ENCODE peak calls at places on chromosomes 3 and 15, in nine cellular contexts. M is HCT116, O is HL-60, T is A549, W is GM23338, V is GM12878, Z is SK-N-SH, K is K562, C is HepG2. H is an unnamed sample.
A peak's percentile ranks its signal among the peaks of the same experiment; 100 is the strongest.

GRCh38 chr3:165192610-165193192 is 3.5 kb downstream of the SLITRK3 start:
- DNase-seq in M (no peak), O (no peak), T (no peak), W (peak; percentile 87), V (no peak), Z (peak; percentile 12), K (no peak), C (no peak), H (no peak)

GRCh38 chr15:100720406-100720967 is 118.1 kb downstream of the ASB7 start:
- DNase-seq in M (no peak), O (peak; percentile 4), T (no peak), W (no peak), V (no peak), Z (no peak), K (no peak), C (no peak), H (no peak)

GRCh38 chr3:155393316-155393715 is 99.8 kb upstream of the STRIT1 start:
- DNase-seq in M (no peak), O (no peak), T (no peak), W (no peak), V (no peak), Z (no peak), K (no peak), C (no peak), H (no peak)

GRCh38 chr15:101053261-101053660 is 134.1 kb downstream of the LRRK1 start:
- DNase-seq in M (no peak), O (no peak), T (no peak), W (no peak), V (no peak), Z (peak; percentile 19), K (no peak), C (no peak), H (no peak)

GRCh38 chr3:11564577-11565001 is 79.1 kb downstream of the VGLL4 start:
- DNase-seq in M (no peak), O (no peak), T (no peak), W (no peak), V (no peak), Z (no peak), K (no peak), C (no peak), H (no peak)

GRCh38 chr15:56871180-56871579 is 47.3 kb upstream of the TCF12 start:
- DNase-seq in M (peak; percentile 12), O (no peak), T (peak; percentile 18), W (peak; percentile 18), V (no peak), Z (no peak), K (no peak), C (peak; percentile 52), H (no peak)

GRCh38 chr3:127005864-127006500 is 23.1 kb downstream of the PLXNA1 start:
- DNase-seq in M (no peak), O (no peak), T (no peak), W (no peak), V (no peak), Z (no peak), K (no peak), C (no peak), H (no peak)

GRCh38 chr3:102156426-102156825 is 278.4 kb upstream of the ZPLD1 start:
- DNase-seq in M (no peak), O (no peak), T (peak; percentile 33), W (no peak), V (no peak), Z (no peak), K (no peak), C (no peak), H (no peak)

GRCh38 chr3:182971637-182972036 is 8.7 kb downstream of the DCUN1D1 start:
- DNase-seq in M (no peak), O (no peak), T (no peak), W (no peak), V (no peak), Z (no peak), K (no peak), C (no peak), H (no peak)

GRCh38 chr3:76010252-76010651 is 224.9 kb upstream of the ZNF717 start:
- DNase-seq in M (no peak), O (no peak), T (no peak), W (no peak), V (no peak), Z (peak; percentile 2), K (no peak), C (no peak), H (no peak)

DNA sequence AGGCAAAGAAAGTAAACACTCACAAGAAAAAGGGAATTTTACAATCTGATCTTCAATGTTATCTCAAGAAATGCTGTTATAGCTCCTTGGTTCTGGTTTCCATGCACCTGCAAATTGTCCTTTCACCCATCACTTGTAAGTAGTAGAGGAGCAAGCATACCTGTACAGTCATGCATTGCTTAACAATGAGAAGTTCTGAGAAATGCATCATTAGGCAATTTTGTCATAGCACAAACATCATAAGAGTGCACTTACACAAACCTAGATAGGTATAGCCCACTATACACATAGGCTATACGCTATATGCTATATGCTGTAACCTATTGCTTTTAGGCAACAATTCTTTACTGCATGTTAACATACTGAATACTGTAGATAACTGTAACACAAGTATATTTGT is 672.3 kb downstream of the FHIT start:
- DNase-seq in M (no peak), O (no peak), T (no peak), W (no peak), V (no peak), Z (no peak), K (no peak), C (no peak), H (no peak)
- TF ChIP-seq REST in M (no peak), O (no peak), T (no peak), W (no peak), V (no peak), Z (no peak), K (no peak), C (no peak), H (no peak)

GRCh38 chr3:186368164-186368563 is 6.1 kb upstream of the DGKG start:
- DNase-seq in M (no peak), O (no peak), T (no peak), W (no peak), V (no peak), Z (no peak), K (no peak), C (no peak), H (no peak)

GRCh38 chr3:186367631-186368030 is 5.6 kb upstream of the DGKG start:
- DNase-seq in M (no peak), O (no peak), T (no peak), W (no peak), V (no peak), Z (no peak), K (no peak), C (no peak), H (no peak)

GRCh38 chr3:186368717-186369116 is 6.7 kb upstream of the DGKG start:
- DNase-seq in M (no peak), O (no peak), T (no peak), W (no peak), V (no peak), Z (no peak), K (no peak), C (no peak), H (no peak)

GRCh38 chr3:186366206-186366605 is 4.2 kb upstream of the DGKG start:
- DNase-seq in M (no peak), O (no peak), T (no peak), W (no peak), V (no peak), Z (no peak), K (peak; percentile 32), C (no peak), H (no peak)

DNA sequence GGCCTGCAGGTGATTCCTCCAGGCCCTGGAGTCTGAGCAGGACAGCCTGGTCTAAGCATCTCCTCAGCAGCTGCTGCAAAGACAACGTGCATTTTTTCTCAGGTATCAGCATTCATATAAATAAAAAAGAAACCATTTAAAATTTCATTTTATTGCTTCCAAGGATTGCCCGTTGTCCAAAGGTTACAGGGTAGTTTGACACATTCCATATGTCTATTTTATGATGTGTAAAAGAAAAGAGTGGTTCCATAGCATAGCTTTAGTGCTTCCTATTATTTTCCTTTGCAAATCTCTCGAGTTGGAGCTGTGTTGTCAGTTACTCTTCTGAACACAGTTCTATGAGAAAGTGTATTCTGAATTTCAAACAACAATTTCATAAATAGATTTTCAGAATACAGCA is 7.2 kb upstream of the DGKG start:
- DNase-seq in M (no peak), O (no peak), T (no peak), W (no peak), V (no peak), Z (no peak), K (no peak), C (no peak), H (no peak)
- TF ChIP-seq REST in M (no peak), O (no peak), T (no peak), W (no peak), V (no peak), Z (no peak), K (no peak), C (no peak), H (no peak)

GRCh38 chr3:147419062-147419701 is 10.0 kb downstream of the ZIC1 start:
- DNase-seq in M (no peak), O (no peak), T (no peak), W (peak; percentile 96), V (no peak), Z (peak; percentile 65), K (peak; percentile 74), C (no peak), H (no peak)
- TF ChIP-seq REST in M (no peak), O (no peak), T (no peak), W (no peak), V (no peak), Z (no peak), K (no peak), C (no peak), H (no peak)

GRCh38 chr3:106829206-106829605 is 548.0 kb upstream of the CCDC54 start:
- DNase-seq in M (no peak), O (no peak), T (no peak), W (peak; percentile 59), V (no peak), Z (no peak), K (no peak), C (no peak), H (no peak)

GRCh38 chr3:106824856-106825255 is 552.4 kb upstream of the CCDC54 start:
- DNase-seq in M (peak; percentile 12), O (no peak), T (no peak), W (peak; percentile 61), V (no peak), Z (no peak), K (no peak), C (peak; percentile 3), H (peak; percentile 13)

GRCh38 chr3:106825962-106826605 is 551.2 kb upstream of the CCDC54 start:
- DNase-seq in M (no peak), O (no peak), T (no peak), W (peak; percentile 52), V (no peak), Z (no peak), K (no peak), C (no peak), H (no peak)

GRCh38 chr3:106827515-106828213 is 549.6 kb upstream of the CCDC54 start:
- DNase-seq in M (no peak), O (no peak), T (no peak), W (peak; percentile 13), V (no peak), Z (no peak), K (no peak), C (no peak), H (no peak)

DNA sequence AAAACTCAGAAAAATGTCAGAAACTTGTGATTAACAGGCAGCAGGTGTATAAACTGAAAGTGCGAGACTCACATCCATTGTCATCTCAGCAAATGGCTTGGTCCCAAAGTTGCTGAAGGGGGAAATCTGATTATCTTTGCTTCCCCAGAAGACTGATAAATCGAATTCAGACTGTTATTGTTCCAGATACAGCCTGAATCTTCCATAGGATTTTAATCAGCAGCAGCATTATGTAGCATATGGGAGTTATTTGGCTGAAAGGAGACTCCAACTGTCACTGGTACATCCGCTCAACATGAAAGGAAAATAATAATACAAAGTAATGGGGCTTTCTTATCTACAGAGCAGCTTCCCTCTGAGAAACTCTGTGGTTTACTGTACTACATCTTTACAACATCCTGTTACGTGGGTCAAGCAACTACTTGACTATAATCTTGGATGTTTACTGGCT is 550.4 kb upstream of the CCDC54 start:
- DNase-seq in M (no peak), O (no peak), T (no peak), W (no peak), V (no peak), Z (peak; percentile 59), K (no peak), C (no peak), H (no peak)
- TF ChIP-seq REST in M (no peak), O (no peak), T (no peak), W (no peak), V (no peak), Z (no peak), K (no peak), C (no peak), H (no peak)